ENCODE peak calls at places on chromosome 5, in five cellular contexts. M is NCI-H1092, N is H54, U is activated B cell treated with CpG ODN at 0.5 μM for 24 hours, I is neural crest cell. X is an unnamed sample.

GRCh38 chr5:125006011-125006685 is 259.7 kb upstream of the ZNF608 start:
- DNase-seq in M (peak; percentile 45), N (no peak), I (peak; percentile 16), U (no peak), X (no peak)

GRCh38 chr5:42870882-42871418 is 59.3 kb upstream of the SELENOP start:
- DNase-seq in U (no peak), M (no peak), I (no peak), N (no peak), X (peak; percentile 4)

GRCh38 chr5:140298183-140298601 is 4.7 kb downstream of the PFDN1 start:
- DNase-seq in M (no peak), U (no peak), N (no peak), I (no peak), X (no peak)

GRCh38 chr5:149561848-149562247 is 10.6 kb upstream of the CSNK1A1 start:
- DNase-seq in N (peak; percentile 69), M (no peak), I (no peak), U (no peak), X (no peak)

GRCh38 chr5:154055225-154055624 is 16.5 kb downstream of the MFAP3 start:
- DNase-seq in I (no peak), U (no peak), N (no peak), M (no peak), X (peak; percentile 55)

GRCh38 chr5:124824637-124825158 is 78.3 kb upstream of the ZNF608 start:
- DNase-seq in U (no peak), N (no peak), I (no peak), M (no peak), X (no peak)

GRCh38 chr5:180069589-180070247 is 1.8 kb downstream of the RNF130 start:
- DNase-seq in M (no peak), U (no peak), N (no peak), I (no peak), X (peak; percentile 24)

GRCh38 chr5:39452846-39453245 is 28.1 kb upstream of the DAB2 start:
- DNase-seq in I (no peak), M (no peak), U (no peak), N (no peak), X (no peak)

GRCh38 chr5:115873392-115873791 is 31.7 kb downstream of the AP3S1 start:
- DNase-seq in U (no peak), I (no peak), N (no peak), M (no peak), X (no peak)

GRCh38 chr5:159051431-159052281 is 48.1 kb downstream of the EBF1 start:
- DNase-seq in M (peak; percentile 47), I (peak; percentile 42), U (peak; percentile 38), N (no peak), X (no peak)

GRCh38 chr5:42321800-42322199 is 101.4 kb upstream of the GHR start:
- DNase-seq in M (no peak), I (no peak), U (no peak), N (no peak), X (no peak)

GRCh38 chr5:112594060-112594850 is 143.4 kb upstream of the APC start:
- DNase-seq in I (no peak), N (no peak), U (no peak), M (peak; percentile 37), X (no peak)

GRCh38 chr5:33409435-33410146 is 31.2 kb upstream of the TARS1 start:
- DNase-seq in U (no peak), N (no peak), M (no peak), I (no peak), X (no peak)

GRCh38 chr5:111937091-111937490 is 180.1 kb upstream of the NREP start:
- DNase-seq in I (no peak), N (no peak), U (no peak), M (no peak), X (no peak)

GRCh38 chr5:155554500-155554899 is 540.9 kb downstream of the KIF4B start:
- DNase-seq in U (no peak), M (no peak), N (no peak), I (no peak), X (no peak)

GRCh38 chr5:10792336-10792735 is 31.3 kb upstream of the DAP start:
- DNase-seq in I (no peak), M (no peak), U (no peak), N (no peak), X (no peak)

GRCh38 chr5:128645582-128645981 is 107.5 kb upstream of the FBN2 start:
- DNase-seq in M (no peak), U (no peak), N (no peak), I (no peak), X (no peak)

GRCh38 chr5:91332267-91333044 is 50.7 kb downstream of the ARRDC3 start:
- DNase-seq in N (peak; percentile 51), I (no peak), M (no peak), U (no peak), X (no peak)

GRCh38 chr5:6713274-6714181 is at the start of gene TENT4A:
- DNase-seq in N (no peak), I (no peak), U (no peak), M (no peak), X (peak; percentile 57)

GRCh38 chr5:119327018-119327417 is 28.8 kb upstream of the TNFAIP8 start:
- DNase-seq in M (no peak), I (no peak), N (no peak), U (no peak), X (peak; percentile 65)

GRCh38 chr5:146042628-146043279 is 62.6 kb downstream of the PLAC8L1 start:
- DNase-seq in U (no peak), N (peak; percentile 52), I (no peak), M (no peak), X (peak; percentile 80)

GRCh38 chr5:120108586-120109254 is 355.4 kb upstream of the PRR16 start:
- DNase-seq in M (no peak), N (no peak), U (no peak), I (no peak), X (no peak)

GRCh38 chr5:136457390-136458094 is 92.2 kb upstream of the TRPC7 start:
- DNase-seq in N (no peak), U (no peak), M (peak; percentile 81), I (no peak), X (no peak)

GRCh38 chr5:179793470-179794139 is at the start of gene LTC4S:
- DNase-seq in M (no peak), I (no peak), N (no peak), U (peak; percentile 29), X (peak; percentile 37)